ENCODE peak calls at places on chromosome 11, in seven cellular contexts. One of them, this sample, is unnamed.

GRCh38 chr11:120526241-120526640 is 14.7 kb downstream of the GRIK4 start:
- DNase-seq in uterus: no peak
- DNase-seq in prostate gland: no peak
- DNase-seq in AG10803: no peak
- DNase-seq in astrocyte of the spinal cord: no peak
- DNase-seq in esophagus squamous epithelium: no peak
- DNase-seq in SK-N-SH: no peak
- DNase-seq in this sample: no peak

GRCh38 chr11:1197431-1197885 is 25.4 kb upstream of the MUC5B start:
- DNase-seq in uterus: peak
- DNase-seq in astrocyte of the spinal cord: no peak
- DNase-seq in prostate gland: no peak
- DNase-seq in esophagus squamous epithelium: no peak
- DNase-seq in AG10803: no peak
- DNase-seq in SK-N-SH: peak
- DNase-seq in this sample: no peak

GRCh38 chr11:105811242-105811641 is 201.4 kb downstream of the GRIA4 start:
- DNase-seq in astrocyte of the spinal cord: no peak
- DNase-seq in uterus: no peak
- DNase-seq in SK-N-SH: no peak
- DNase-seq in esophagus squamous epithelium: no peak
- DNase-seq in prostate gland: no peak
- DNase-seq in AG10803: no peak
- DNase-seq in this sample: no peak

GRCh38 chr11:74000307-74000630 is 8.6 kb downstream of the UCP3 start:
- DNase-seq in AG10803: no peak
- DNase-seq in esophagus squamous epithelium: no peak
- DNase-seq in astrocyte of the spinal cord: no peak
- DNase-seq in uterus: no peak
- DNase-seq in prostate gland: no peak
- DNase-seq in SK-N-SH: no peak
- DNase-seq in this sample: no peak

GRCh38 chr11:96648991-96649390 is 259.2 kb downstream of the JRKL start:
- DNase-seq in SK-N-SH: no peak
- DNase-seq in esophagus squamous epithelium: no peak
- DNase-seq in uterus: no peak
- DNase-seq in astrocyte of the spinal cord: no peak
- DNase-seq in prostate gland: no peak
- DNase-seq in AG10803: no peak
- DNase-seq in this sample: no peak

GRCh38 chr11:134580635-134581025 is 168.6 kb upstream of the B3GAT1 start:
- DNase-seq in astrocyte of the spinal cord: no peak
- DNase-seq in esophagus squamous epithelium: no peak
- DNase-seq in prostate gland: no peak
- DNase-seq in AG10803: no peak
- DNase-seq in uterus: no peak
- DNase-seq in SK-N-SH: no peak
- DNase-seq in this sample: no peak

GRCh38 chr11:69010361-69010891 is 2.6 kb downstream of the MRGPRF start:
- DNase-seq in AG10803: no peak
- DNase-seq in esophagus squamous epithelium: no peak
- DNase-seq in uterus: no peak
- DNase-seq in prostate gland: no peak
- DNase-seq in astrocyte of the spinal cord: no peak
- DNase-seq in SK-N-SH: peak
- DNase-seq in this sample: no peak

GRCh38 chr11:134845474-134846435 is 433.7 kb upstream of the B3GAT1 start:
- DNase-seq in prostate gland: no peak
- DNase-seq in uterus: no peak
- DNase-seq in astrocyte of the spinal cord: no peak
- DNase-seq in esophagus squamous epithelium: no peak
- DNase-seq in AG10803: no peak
- DNase-seq in SK-N-SH: no peak
- DNase-seq in this sample: no peak

GRCh38 chr11:31801298-31801702 is 9.8 kb downstream of the PAX6 start:
- DNase-seq in esophagus squamous epithelium: no peak
- DNase-seq in astrocyte of the spinal cord: no peak
- DNase-seq in SK-N-SH: peak
- DNase-seq in AG10803: no peak
- DNase-seq in uterus: no peak
- DNase-seq in prostate gland: no peak
- DNase-seq in this sample: no peak

GRCh38 chr11:119316729-119317591 is at the start of gene MCAM:
- DNase-seq in AG10803: no peak
- DNase-seq in astrocyte of the spinal cord: peak
- DNase-seq in uterus: peak
- DNase-seq in prostate gland: no peak
- DNase-seq in SK-N-SH: peak
- DNase-seq in esophagus squamous epithelium: no peak
- DNase-seq in this sample: peak

GRCh38 chr11:10622957-10623787 is 54.7 kb upstream of the LYVE1 start:
- DNase-seq in astrocyte of the spinal cord: no peak
- DNase-seq in AG10803: no peak
- DNase-seq in prostate gland: no peak
- DNase-seq in SK-N-SH: no peak
- DNase-seq in esophagus squamous epithelium: no peak
- DNase-seq in uterus: no peak
- DNase-seq in this sample: no peak

DNA sequence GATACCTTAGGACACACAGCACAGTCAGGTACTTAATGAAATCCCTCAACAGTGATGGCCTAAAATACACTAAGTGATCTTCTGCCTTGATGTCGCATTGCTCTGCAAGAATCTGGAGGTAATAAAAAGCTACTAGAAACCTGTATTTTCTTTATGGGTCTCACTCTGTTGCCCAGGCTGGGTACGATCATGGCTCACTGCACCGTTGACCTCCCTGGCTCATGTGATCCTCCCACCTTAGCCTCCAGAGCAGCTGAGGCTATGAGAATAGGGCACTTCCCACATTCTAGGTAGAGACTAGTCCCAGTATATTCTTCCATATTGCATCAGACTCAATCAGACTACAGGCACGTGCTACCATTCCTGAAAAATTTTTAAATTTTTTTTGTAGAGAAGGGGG is 21.7 kb downstream of the VSIG10L2 start:
- DNase-seq in SK-N-SH: no peak
- DNase-seq in astrocyte of the spinal cord: no peak
- DNase-seq in prostate gland: no peak
- DNase-seq in uterus: no peak
- DNase-seq in AG10803: no peak
- DNase-seq in esophagus squamous epithelium: no peak
- DNase-seq in this sample: no peak
- H3K4me3 ChIP-seq in SK-N-SH: no peak
- H3K4me3 ChIP-seq in astrocyte of the spinal cord: no peak
- H3K4me3 ChIP-seq in prostate gland: no peak
- H3K4me3 ChIP-seq in uterus: no peak
- H3K4me3 ChIP-seq in AG10803: no peak
- H3K4me3 ChIP-seq in esophagus squamous epithelium: no peak
- H3K4me3 ChIP-seq in this sample: no peak

GRCh38 chr11:94751806-94752205 is 16.4 kb upstream of the AMOTL1 start:
- DNase-seq in AG10803: peak
- DNase-seq in astrocyte of the spinal cord: no peak
- DNase-seq in uterus: no peak
- DNase-seq in esophagus squamous epithelium: no peak
- DNase-seq in SK-N-SH: no peak
- DNase-seq in prostate gland: no peak
- DNase-seq in this sample: no peak
- TF ChIP-seq CTCF in AG10803: no peak
- TF ChIP-seq CTCF in astrocyte of the spinal cord: no peak
- TF ChIP-seq CTCF in uterus: no peak
- TF ChIP-seq CTCF in esophagus squamous epithelium: no peak
- TF ChIP-seq CTCF in SK-N-SH: no peak
- TF ChIP-seq CTCF in prostate gland: no peak
- TF ChIP-seq CTCF in this sample: no peak

DNA sequence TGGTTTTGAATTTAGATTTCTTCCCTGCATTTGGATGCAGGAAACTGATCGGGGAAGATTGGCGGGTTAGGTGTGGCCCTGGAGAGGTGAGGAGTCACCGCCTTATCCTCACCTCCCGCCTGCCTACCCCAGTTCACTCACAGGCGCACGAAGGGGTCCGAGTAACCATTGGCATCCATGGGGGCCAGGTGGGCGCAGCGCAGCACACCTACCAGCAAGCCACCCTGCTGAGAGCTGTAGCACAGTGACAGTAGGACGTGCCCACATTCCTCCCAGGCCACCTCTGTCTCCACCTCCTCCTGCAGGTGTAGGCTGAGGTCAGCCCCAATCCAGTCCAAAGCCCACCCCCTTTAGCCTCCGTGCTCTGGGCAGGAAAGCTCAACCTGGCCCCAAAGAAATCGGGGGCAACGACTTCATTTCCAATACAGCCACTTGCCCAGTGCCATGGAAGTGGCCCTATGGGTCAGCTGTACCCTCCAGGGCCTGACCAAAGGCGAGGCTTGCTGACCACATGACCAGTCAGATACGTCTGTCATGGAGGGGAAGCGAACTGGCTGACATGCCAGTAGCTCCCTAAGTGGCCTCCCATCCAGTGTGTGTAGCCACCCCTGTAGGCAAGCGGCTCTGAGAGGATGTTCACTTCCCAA is 6.7 kb downstream of the NDUFV1 start:
- DNase-seq in prostate gland: no peak
- DNase-seq in esophagus squamous epithelium: no peak
- DNase-seq in AG10803: no peak
- DNase-seq in uterus: no peak
- DNase-seq in astrocyte of the spinal cord: no peak
- DNase-seq in SK-N-SH: no peak
- DNase-seq in this sample: no peak
- H3K4me3 ChIP-seq in prostate gland: no peak
- H3K4me3 ChIP-seq in esophagus squamous epithelium: peak
- H3K4me3 ChIP-seq in AG10803: peak
- H3K4me3 ChIP-seq in uterus: no peak
- H3K4me3 ChIP-seq in astrocyte of the spinal cord: no peak
- H3K4me3 ChIP-seq in SK-N-SH: no peak
- H3K4me3 ChIP-seq in this sample: no peak

GRCh38 chr11:131511794-131512193 is 141.4 kb downstream of the NTM start:
- DNase-seq in prostate gland: peak
- DNase-seq in astrocyte of the spinal cord: no peak
- DNase-seq in uterus: no peak
- DNase-seq in SK-N-SH: peak
- DNase-seq in esophagus squamous epithelium: no peak
- DNase-seq in AG10803: peak
- DNase-seq in this sample: no peak
- TF ChIP-seq CTCF in prostate gland: peak
- TF ChIP-seq CTCF in astrocyte of the spinal cord: peak
- TF ChIP-seq CTCF in uterus: no peak
- TF ChIP-seq CTCF in SK-N-SH: no peak
- TF ChIP-seq CTCF in esophagus squamous epithelium: peak
- TF ChIP-seq CTCF in AG10803: peak
- TF ChIP-seq CTCF in this sample: peak

GRCh38 chr11:86798988-86799387 is 1.4 kb upstream of the PRSS23 start:
- DNase-seq in astrocyte of the spinal cord: peak
- DNase-seq in SK-N-SH: no peak
- DNase-seq in esophagus squamous epithelium: no peak
- DNase-seq in prostate gland: no peak
- DNase-seq in uterus: peak
- DNase-seq in AG10803: peak
- DNase-seq in this sample: peak

GRCh38 chr11:86799680-86800075 is 664 bp upstream of the PRSS23 start:
- DNase-seq in SK-N-SH: peak
- DNase-seq in uterus: peak
- DNase-seq in AG10803: no peak
- DNase-seq in astrocyte of the spinal cord: no peak
- DNase-seq in esophagus squamous epithelium: no peak
- DNase-seq in prostate gland: no peak
- DNase-seq in this sample: no peak

GRCh38 chr11:86802146-86802545 is 1.8 kb downstream of the PRSS23 start:
- DNase-seq in esophagus squamous epithelium: no peak
- DNase-seq in AG10803: no peak
- DNase-seq in prostate gland: no peak
- DNase-seq in uterus: no peak
- DNase-seq in SK-N-SH: no peak
- DNase-seq in astrocyte of the spinal cord: no peak
- DNase-seq in this sample: no peak

GRCh38 chr11:86800956-86801264 is 568 bp downstream of the PRSS23 start:
- DNase-seq in SK-N-SH: no peak
- DNase-seq in AG10803: no peak
- DNase-seq in esophagus squamous epithelium: no peak
- DNase-seq in prostate gland: no peak
- DNase-seq in uterus: no peak
- DNase-seq in astrocyte of the spinal cord: no peak
- DNase-seq in this sample: peak

GRCh38 chr11:86800076-86800955 is at the start of gene PRSS23:
- DNase-seq in uterus: peak
- DNase-seq in prostate gland: peak
- DNase-seq in SK-N-SH: peak
- DNase-seq in AG10803: peak
- DNase-seq in esophagus squamous epithelium: no peak
- DNase-seq in astrocyte of the spinal cord: peak
- DNase-seq in this sample: peak
- H3K4me3 ChIP-seq in uterus: peak
- H3K4me3 ChIP-seq in prostate gland: peak
- H3K4me3 ChIP-seq in SK-N-SH: peak
- H3K4me3 ChIP-seq in AG10803: peak
- H3K4me3 ChIP-seq in esophagus squamous epithelium: peak
- H3K4me3 ChIP-seq in astrocyte of the spinal cord: peak
- H3K4me3 ChIP-seq in this sample: peak

This sample was measured in fibroblast of villous mesenchyme.